ENCODE peak calls at places on chromosomes 7 and 10, in ten cellular contexts. W, C, J, Q, V, S, U, F, Z and K are unnamed samples.

GRCh38 chr7:30348083-30348560 is 63.7 kb downstream of the ZNRF2 start:
- DNase-seq in C (peak), Q (no peak), S (peak), V (peak), F (peak), W (peak), U (no peak), J (no peak), Z (no peak), K (peak)

GRCh38 chr10:132665946-132666732 is 119.8 kb downstream of the NKX6-2 start:
- DNase-seq in U (no peak), V (no peak), J (no peak), S (no peak), Q (no peak), W (peak), Z (peak), F (no peak), C (no peak), K (no peak)

GRCh38 chr7:108358553-108358952 is 97.7 kb downstream of the NRCAM start:
- DNase-seq in J (peak), W (no peak), V (no peak), S (no peak), Q (peak), C (no peak), F (no peak), U (no peak), Z (no peak), K (no peak)

GRCh38 chr10:73771722-73772279 is 10.0 kb upstream of the CHCHD1 start:
- DNase-seq in Q (no peak), V (peak), U (no peak), Z (peak), C (no peak), S (peak), W (no peak), F (peak), J (peak), K (peak)

GRCh38 chr10:126400641-126401040 is 12.4 kb upstream of the ADAM12 start:
- DNase-seq in C (no peak), Z (no peak), F (no peak), S (no peak), U (no peak), Q (no peak), W (no peak), J (no peak), V (no peak), K (no peak)

GRCh38 chr10:96211775-96212174 is 59.6 kb downstream of the BLNK start:
- DNase-seq in W (no peak), F (no peak), C (no peak), J (no peak), U (no peak), V (no peak), S (no peak), Z (no peak), Q (no peak), K (no peak)

GRCh38 chr10:71767420-71768035 is 5.8 kb downstream of the VSIR start:
- DNase-seq in Q (no peak), V (no peak), Z (no peak), W (no peak), S (no peak), U (no peak), J (no peak), F (no peak), C (no peak), K (no peak)

GRCh38 chr10:11170993-11171416 is 153.3 kb downstream of the CELF2 start:
- DNase-seq in C (peak), V (no peak), S (no peak), Q (no peak), W (peak), Z (peak), U (no peak), J (no peak), F (no peak), K (no peak)

GRCh38 chr7:128387663-128388485 is 21.9 kb downstream of the IMPDH1 start:
- DNase-seq in V (peak), Z (peak), S (peak), W (peak), U (no peak), C (peak), F (peak), Q (peak), J (peak), K (peak)

GRCh38 chr7:84647797-84648762 is 453.5 kb upstream of the SEMA3A start:
- DNase-seq in U (no peak), C (no peak), S (no peak), V (no peak), W (no peak), J (no peak), F (no peak), Q (no peak), Z (no peak), K (no peak)

GRCh38 chr10:44769449-44769848 is 141.7 kb upstream of the TMEM72 start:
- DNase-seq in F (no peak), V (no peak), W (no peak), U (no peak), J (no peak), Z (no peak), S (no peak), C (no peak), Q (no peak), K (no peak)

GRCh38 chr10:128017825-128018224 is 108.4 kb downstream of the MKI67 start:
- DNase-seq in Q (no peak), Z (no peak), F (no peak), W (no peak), C (no peak), V (no peak), J (no peak), S (no peak), U (no peak), K (no peak)

GRCh38 chr7:74022507-74022906 is 5.5 kb upstream of the ELN start:
- DNase-seq in Q (no peak), C (no peak), J (no peak), S (no peak), W (no peak), F (no peak), Z (no peak), U (no peak), V (no peak), K (no peak)

GRCh38 chr10:78755075-78755695 is 313.6 kb upstream of the ZMIZ1 start:
- DNase-seq in J (no peak), S (no peak), V (no peak), Z (no peak), W (no peak), C (no peak), F (no peak), Q (no peak), U (no peak), K (no peak)

GRCh38 chr7:146575903-146576302 is 459.3 kb downstream of the CNTNAP2 start:
- DNase-seq in F (no peak), V (no peak), J (no peak), U (no peak), Z (no peak), W (no peak), Q (no peak), S (no peak), C (no peak), K (no peak)

GRCh38 chr7:505171-505570 is 14.5 kb downstream of the PDGFA start:
- DNase-seq in J (no peak), F (no peak), W (no peak), U (no peak), S (no peak), V (no peak), Z (no peak), Q (no peak), C (no peak), K (no peak)

GRCh38 chr7:129101746-129102145 is 42.8 kb upstream of the TSPAN33 start:
- DNase-seq in U (no peak), Q (no peak), S (no peak), V (no peak), J (no peak), W (no peak), Z (no peak), F (no peak), C (no peak), K (no peak)